ENCODE peak calls at places on chromosomes 11 and 22, in four cellular contexts. A is A549, K is AG04450, M is endodermal cell. D is an unnamed sample.

GRCh38 chr22:30267382-30268302 is 991 bp upstream of the OSM start:
- DNase-seq in M (no peak), A (no peak), K (no peak), D (no peak)

GRCh38 chr11:18567081-18567480 is 21.5 kb downstream of the UEVLD start:
- DNase-seq in K (no peak), M (no peak), A (no peak), D (no peak)

GRCh38 chr11:6404341-6405038 is 14.2 kb downstream of the SMPD1 start:
- DNase-seq in K (no peak), M (no peak), A (no peak), D (no peak)

GRCh38 chr11:77179048-77179447 is 51.0 kb downstream of the MYO7A start:
- DNase-seq in M (no peak), K (no peak), A (no peak), D (no peak)

GRCh38 chr11:2390871-2391662 is 9.5 kb upstream of the TSSC4 start:
- DNase-seq in M (no peak), A (peak), K (peak), D (no peak)

GRCh38 chr11:114315749-114316368 is 19.7 kb downstream of the NNMT start:
- DNase-seq in K (no peak), A (peak), M (peak), D (no peak)

GRCh38 chr22:19510919-19511341 is 13.3 kb downstream of the CLDN5 start:
- DNase-seq in A (no peak), K (no peak), M (no peak), D (peak)

GRCh38 chr22:45888221-45889092 is 88.5 kb downstream of the WNT7B start:
- DNase-seq in A (no peak), M (peak), K (no peak), D (no peak)

GRCh38 chr11:103055174-103055890 is 36.6 kb downstream of the DCUN1D5 start:
- DNase-seq in K (peak), M (no peak), A (no peak), D (no peak)

GRCh38 chr11:134784525-134784924 is 372.5 kb upstream of the B3GAT1 start:
- DNase-seq in A (no peak), K (no peak), M (no peak), D (no peak)

GRCh38 chr22:43449831-43450225 is 38.0 kb downstream of the MPPED1 start:
- DNase-seq in M (no peak), A (no peak), K (no peak), D (no peak)

GRCh38 chr11:19628018-19628417 is 84.6 kb upstream of the NAV2 start:
- DNase-seq in K (no peak), M (no peak), A (no peak), D (no peak)

GRCh38 chr11:79068356-79068755 is 372.5 kb downstream of the TENM4 start:
- DNase-seq in A (no peak), K (no peak), M (no peak), D (no peak)

GRCh38 chr22:35838849-35839646 is 121.4 kb downstream of the APOL5 start:
- DNase-seq in K (peak), A (no peak), M (peak), D (no peak)

GRCh38 chr22:24950272-24950902 is 2.1 kb upstream of the KIAA1671 start:
- DNase-seq in A (no peak), K (no peak), M (peak), D (no peak)

GRCh38 chr11:119594639-119595249 is 134.3 kb downstream of the NECTIN1 start:
- DNase-seq in A (no peak), K (peak), M (no peak), D (no peak)

GRCh38 chr11:10664005-10664404 is 29.6 kb downstream of the IRAG1 start:
- DNase-seq in M (no peak), K (no peak), A (no peak), D (no peak)

GRCh38 chr11:11459578-11459977 is 106.5 kb upstream of the CSNK2A3 start:
- DNase-seq in A (no peak), M (no peak), K (no peak), D (no peak)

GRCh38 chr11:975824-976223 is 50.2 kb downstream of the AP2A2 start:
- DNase-seq in K (peak), A (peak), M (peak), D (no peak)

GRCh38 chr22:46390652-46391301 is 55.3 kb downstream of the TRMU start:
- DNase-seq in M (peak), A (no peak), K (peak), D (no peak)

GRCh38 chr22:23402275-23403151 is 177.6 kb downstream of the IGLL1 start:
- DNase-seq in K (no peak), M (peak), A (peak), D (peak)

GRCh38 chr22:35781898-35782297 is 64.2 kb downstream of the APOL5 start:
- DNase-seq in M (no peak), A (no peak), K (no peak), D (no peak)

GRCh38 chr11:12159351-12160099 is 49.1 kb downstream of the MICAL2 start:
- DNase-seq in M (peak), A (peak), K (peak), D (no peak)

GRCh38 chr22:37616205-37617083 is 7.8 kb downstream of the GGA1 start:
- DNase-seq in A (no peak), M (no peak), K (no peak), D (no peak)

GRCh38 chr11:116701297-116701801 is 71.4 kb downstream of the BUD13 start:
- DNase-seq in K (no peak), M (peak), A (no peak), D (no peak)

GRCh38 chr11:11972148-11972547 is 36.3 kb downstream of the DKK3 start:
- DNase-seq in K (no peak), A (no peak), M (peak), D (no peak)

GRCh38 chr22:45977003-45977395 is at the start of gene WNT7B:
- DNase-seq in M (peak), K (no peak), A (peak), D (peak)

GRCh38 chr11:112805658-112806057 is 155.6 kb upstream of the NCAM1 start:
- DNase-seq in K (no peak), M (no peak), A (no peak), D (no peak)

DNA sequence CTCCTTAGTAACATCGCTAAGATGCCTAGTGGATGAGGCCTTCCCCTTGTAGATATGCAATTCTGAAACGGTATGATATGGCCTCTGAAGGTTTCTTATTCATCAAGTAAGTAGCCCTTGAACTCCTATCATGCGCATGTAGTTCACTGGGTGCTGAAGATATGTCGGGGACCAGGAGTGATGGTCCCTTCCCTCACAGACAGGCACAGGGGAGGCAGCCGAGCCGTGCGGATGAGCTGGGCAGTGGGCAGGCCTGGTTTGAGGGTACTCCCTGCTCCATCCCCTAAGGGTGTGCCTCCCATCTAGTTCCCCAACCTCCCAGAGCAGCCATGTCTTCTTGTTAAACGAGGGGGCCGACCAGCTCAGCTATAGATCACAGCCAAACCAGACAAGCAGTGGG is 40.1 kb downstream of the TP53I11 start:
- DNase-seq in A (no peak), M (no peak), K (no peak), D (no peak)
- H3K27ac ChIP-seq in A (no peak), M (peak), K (no peak), D (no peak)

GRCh38 chr11:128694618-128695481 is 978 bp downstream of the FLI1 start:
- DNase-seq in K (no peak), A (no peak), M (peak), D (no peak)
- H3K27ac ChIP-seq in K (peak), A (peak), M (no peak), D (no peak)

GRCh38 chr22:32701021-32701420 is 100.5 kb upstream of the TIMP3 start:
- DNase-seq in M (no peak), K (no peak), A (no peak), D (no peak)
- H3K27ac ChIP-seq in M (no peak), K (no peak), A (no peak), D (no peak)

DNA sequence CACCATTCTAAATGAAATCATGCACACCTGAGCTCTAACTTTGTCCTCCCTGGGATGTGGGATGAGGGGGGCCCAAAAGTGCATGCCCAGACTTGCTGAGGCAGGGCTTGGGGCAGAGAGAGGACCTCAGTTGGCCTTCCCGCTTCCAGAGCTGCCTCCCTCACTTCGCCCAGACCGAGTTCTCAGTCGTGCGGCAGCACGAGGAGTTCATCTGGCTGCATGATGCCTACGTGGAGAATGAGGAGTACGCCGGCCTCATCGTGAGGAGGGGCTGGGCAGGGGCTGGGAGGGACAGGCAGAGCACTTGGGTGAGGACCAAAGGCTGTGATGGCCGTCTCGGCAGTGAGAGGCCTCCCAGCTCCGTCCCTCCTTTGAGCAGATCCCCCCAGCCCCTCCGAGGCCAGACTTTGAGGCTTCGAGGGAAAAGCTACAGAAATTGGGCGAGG is 8.2 kb downstream of the CFL1 start:
- DNase-seq in M (no peak), K (no peak), A (no peak), D (no peak)
- H3K27ac ChIP-seq in M (no peak), K (no peak), A (peak), D (no peak)

GRCh38 chr11:126268708-126269579 is at the start of the genes FOXRED1 and SRPRA:
- DNase-seq in M (peak), K (peak), A (peak), D (peak)
- H3K27ac ChIP-seq in M (peak), K (peak), A (peak), D (peak)

GRCh38 chr11:75891947-75892739 is 77.1 kb downstream of the UVRAG start:
- DNase-seq in K (no peak), A (no peak), M (no peak), D (no peak)
- H3K27ac ChIP-seq in K (no peak), A (no peak), M (no peak), D (no peak)

DNA sequence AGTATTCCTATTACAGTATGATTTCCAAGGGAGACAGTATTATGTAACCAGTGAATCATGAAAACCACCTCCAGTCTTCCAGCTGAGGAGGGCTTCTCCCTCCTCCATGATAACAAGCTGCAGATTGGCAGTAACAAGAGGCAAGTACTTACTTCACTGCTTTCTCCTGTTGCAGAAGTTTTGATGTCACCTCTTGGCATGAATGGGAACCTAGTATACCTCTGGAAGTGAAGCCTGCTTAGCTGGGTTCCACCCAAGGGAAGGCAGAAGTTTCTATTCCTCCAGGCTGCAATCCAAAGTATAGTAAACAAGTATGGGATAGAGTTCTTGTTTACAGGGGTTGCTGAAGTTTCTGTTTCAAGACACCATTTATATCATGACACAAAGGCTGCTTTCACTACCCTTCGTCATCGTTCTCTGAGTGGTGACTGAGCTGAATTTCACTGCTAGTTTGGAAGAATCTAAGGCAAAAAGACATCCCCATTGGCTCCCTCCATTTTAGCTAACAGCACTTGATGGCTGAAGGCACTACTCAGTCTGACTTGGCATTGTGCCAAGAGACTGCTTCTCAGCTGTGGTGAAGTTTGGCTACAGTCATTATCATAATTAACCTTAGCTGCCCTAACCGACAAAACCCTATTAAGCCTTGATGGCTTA is 49.8 kb downstream of the FDX1 start:
- DNase-seq in M (no peak), A (no peak), K (peak), D (no peak)
- H3K27ac ChIP-seq in M (no peak), A (no peak), K (no peak), D (no peak)

GRCh38 chr22:44730034-44730433 is 22.3 kb upstream of the ARHGAP8 start:
- DNase-seq in M (no peak), A (no peak), K (no peak), D (no peak)

GRCh38 chr22:44730490-44731356 is 21.7 kb upstream of the ARHGAP8 start:
- DNase-seq in M (no peak), A (no peak), K (no peak), D (no peak)

GRCh38 chr22:44727709-44728108 is 24.7 kb upstream of the ARHGAP8 start:
- DNase-seq in K (no peak), A (no peak), M (no peak), D (no peak)

GRCh38 chr22:44728761-44729261 is 23.6 kb upstream of the ARHGAP8 start:
- DNase-seq in A (no peak), K (no peak), M (no peak), D (no peak)

GRCh38 chr22:44729391-44730012 is 22.9 kb upstream of the ARHGAP8 start:
- DNase-seq in M (no peak), K (no peak), A (no peak), D (no peak)
- H3K27ac ChIP-seq in M (no peak), K (peak), A (no peak), D (no peak)

D was measured in epithelial cell of prostate.